ENCODE peak calls at places on chromosomes 6 and 20, in five cellular contexts. B is breast epithelium, G is heart left ventricle, N is sigmoid colon, K is IMR-90. V is an unnamed sample. For H3K4me1, the result is how much of the 10 kb centered on the place peaks cover.

GRCh38 chr6:13466304-13467215 is 20.8 kb downstream of the GFOD1 start:
- DNase-seq in K (no peak), B (no peak), N (no peak), G (no peak), V (no peak)

GRCh38 chr6:17884501-17885039 is 102.9 kb downstream of the KIF13A start:
- DNase-seq in B (no peak), N (no peak), K (no peak), G (no peak), V (no peak)

GRCh38 chr20:3646651-3647050 is 16.5 kb downstream of the GFRA4 start:
- DNase-seq in B (no peak), K (no peak), N (no peak), G (no peak), V (no peak)

GRCh38 chr6:34158876-34159275 is 13.0 kb upstream of the GRM4 start:
- DNase-seq in B (no peak), K (no peak), N (peak), G (peak), V (no peak)

GRCh38 chr6:56766806-56767178 is 124.1 kb upstream of the DST start:
- DNase-seq in K (peak), B (no peak), G (no peak), N (no peak), V (no peak)

GRCh38 chr6:89438248-89438647 is 5.3 kb downstream of the ANKRD6 start:
- DNase-seq in B (no peak), G (no peak), N (no peak), K (no peak), V (no peak)

GRCh38 chr6:105178110-105178509 is 1.7 kb downstream of the POPDC3 start:
- DNase-seq in B (no peak), G (no peak), N (no peak), K (peak), V (no peak)

GRCh38 chr6:6486595-6486994 is 101.9 kb upstream of the LY86 start:
- DNase-seq in N (no peak), B (no peak), G (no peak), K (no peak), V (no peak)

GRCh38 chr6:52551483-52552277 is 25.2 kb downstream of the TRAM2 start:
- DNase-seq in N (peak), K (peak), G (peak), B (peak), V (no peak)

GRCh38 chr20:9214676-9215075 is 145.8 kb downstream of the PLCB4 start:
- DNase-seq in N (no peak), G (no peak), K (peak), B (no peak), V (no peak)

GRCh38 chr6:131894735-131895424 is 56.3 kb downstream of the CCN2 start:
- DNase-seq in G (no peak), B (no peak), K (no peak), N (no peak), V (no peak)

DNA sequence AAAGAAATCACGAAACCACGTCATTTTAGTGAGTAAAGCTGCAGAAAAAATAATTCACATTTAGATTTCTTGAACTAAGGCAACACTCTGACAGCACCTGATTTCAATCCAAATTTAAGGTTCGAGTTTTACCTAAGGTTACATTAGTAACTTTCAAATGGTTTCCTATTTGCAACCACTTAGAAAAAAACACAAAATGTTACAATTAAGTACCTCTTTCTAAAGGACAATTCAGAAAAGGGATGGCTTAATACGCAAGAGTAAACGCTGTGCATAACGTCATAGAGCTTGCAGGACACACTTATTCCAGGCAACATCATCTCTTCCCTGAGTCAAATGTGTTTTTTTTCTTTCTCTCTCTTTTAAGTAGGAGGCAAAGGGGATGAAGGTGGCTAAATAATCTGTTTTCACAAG is 86.1 kb downstream of the SESN1 start:
- DNase-seq in B (no peak), G (no peak), N (no peak), K (peak), V (no peak)
- TF ChIP-seq POLR2A in B (no peak), G (no peak), N (no peak), K (no peak), V (no peak)

DNA sequence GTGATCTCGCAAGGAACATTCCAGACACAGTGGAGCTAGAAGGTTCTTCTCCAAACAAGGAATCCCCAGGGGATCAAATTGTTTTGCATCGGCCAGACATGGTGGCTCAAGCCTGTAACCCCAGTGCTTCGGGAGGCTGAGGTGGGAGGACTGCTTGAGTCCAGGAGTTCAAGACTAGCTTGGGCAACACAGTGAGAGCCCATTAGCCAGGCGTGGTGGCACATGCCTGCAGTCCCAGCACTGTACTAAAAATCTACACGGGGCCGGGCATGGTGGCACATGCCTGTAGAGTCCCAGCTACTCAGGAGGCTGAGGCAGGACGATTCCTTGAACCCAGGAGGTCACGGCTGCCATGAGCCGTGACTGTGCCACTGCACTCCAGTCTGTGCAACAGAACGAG is 15.3 kb downstream of the GMEB2 start:
- DNase-seq in B (no peak), G (peak), N (no peak), K (no peak), V (no peak)
- H3K27ac ChIP-seq in B (no peak), G (no peak), N (no peak), K (no peak), V (no peak)

DNA sequence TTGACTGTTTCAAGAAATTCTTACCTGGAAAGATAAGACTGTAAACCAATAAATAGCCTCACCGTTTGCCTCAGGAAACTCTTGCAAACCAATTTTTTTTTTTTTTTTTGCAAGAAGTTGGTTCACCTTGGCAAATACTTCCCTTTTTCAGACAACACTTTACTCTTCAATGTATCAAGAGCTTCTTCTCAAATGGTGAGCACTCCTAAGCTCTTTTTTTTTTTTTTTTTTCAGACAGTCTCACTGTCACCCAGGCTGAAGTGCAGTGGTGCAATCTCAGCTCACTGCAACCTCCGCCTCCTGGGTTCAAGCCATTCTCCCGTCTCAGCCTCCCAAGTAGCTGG is 22.7 kb upstream of the SNTA1 start:
- DNase-seq in B (no peak), G (no peak), N (no peak), K (no peak), V (no peak)
- H3K4me1 ChIP-seq in B (under half), G (under half), N (under half), K (under half), V (under half)

DNA sequence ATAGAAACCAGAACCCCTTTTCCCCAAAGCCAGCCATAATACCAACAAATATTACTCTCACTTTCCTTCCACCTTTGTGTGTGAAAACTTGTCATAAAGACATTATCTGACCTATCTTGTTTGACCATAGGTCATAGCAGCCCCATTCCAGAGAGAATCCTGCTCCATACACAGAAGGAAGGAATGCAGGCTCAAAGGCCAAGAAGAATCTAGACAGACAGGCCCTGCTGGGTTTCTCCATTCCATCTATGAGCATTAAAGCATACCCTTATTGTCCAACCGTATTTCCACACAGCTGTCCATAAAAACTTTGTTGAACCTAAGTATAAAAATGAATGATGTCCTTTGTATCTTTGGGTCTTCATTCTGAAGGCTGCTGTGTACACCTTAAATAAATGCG is 40.7 kb upstream of the KCNK5 start:
- DNase-seq in N (no peak), K (no peak), G (no peak), B (no peak), V (no peak)
- TF ChIP-seq POLR2A in N (no peak), K (no peak), G (no peak), B (no peak), V (no peak)

DNA sequence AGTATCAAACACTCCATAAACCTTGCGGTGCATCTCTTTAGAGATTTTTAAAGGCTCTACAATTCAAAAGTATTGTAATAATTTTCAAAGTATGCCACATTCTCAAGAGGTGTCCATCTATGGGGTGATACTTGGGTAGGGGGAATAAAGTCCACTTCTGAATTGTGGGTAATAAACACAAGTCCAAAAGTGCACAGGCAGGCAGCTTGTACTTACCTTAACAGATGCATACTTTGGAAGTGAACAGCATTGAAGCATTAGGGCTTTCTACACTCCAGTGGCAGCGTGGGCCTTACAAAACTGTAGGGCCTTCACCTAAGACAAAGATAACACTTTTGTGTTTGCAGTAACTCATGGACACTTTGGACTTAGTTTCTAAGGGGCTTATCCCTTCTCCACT is 58.6 kb downstream of the AIG1 start:
- DNase-seq in K (no peak), G (no peak), N (no peak), B (no peak), V (no peak)
- H3K27ac ChIP-seq in K (no peak), G (no peak), N (no peak), B (no peak), V (no peak)

GRCh38 chr20:44547419-44547818 is 25.5 kb upstream of the SERINC3 start:
- DNase-seq in G (no peak), N (no peak), B (no peak), K (no peak), V (no peak)
- H3K4me1 ChIP-seq in G (under half), N (under half), B (under half), K (under half), V (under half)

DNA sequence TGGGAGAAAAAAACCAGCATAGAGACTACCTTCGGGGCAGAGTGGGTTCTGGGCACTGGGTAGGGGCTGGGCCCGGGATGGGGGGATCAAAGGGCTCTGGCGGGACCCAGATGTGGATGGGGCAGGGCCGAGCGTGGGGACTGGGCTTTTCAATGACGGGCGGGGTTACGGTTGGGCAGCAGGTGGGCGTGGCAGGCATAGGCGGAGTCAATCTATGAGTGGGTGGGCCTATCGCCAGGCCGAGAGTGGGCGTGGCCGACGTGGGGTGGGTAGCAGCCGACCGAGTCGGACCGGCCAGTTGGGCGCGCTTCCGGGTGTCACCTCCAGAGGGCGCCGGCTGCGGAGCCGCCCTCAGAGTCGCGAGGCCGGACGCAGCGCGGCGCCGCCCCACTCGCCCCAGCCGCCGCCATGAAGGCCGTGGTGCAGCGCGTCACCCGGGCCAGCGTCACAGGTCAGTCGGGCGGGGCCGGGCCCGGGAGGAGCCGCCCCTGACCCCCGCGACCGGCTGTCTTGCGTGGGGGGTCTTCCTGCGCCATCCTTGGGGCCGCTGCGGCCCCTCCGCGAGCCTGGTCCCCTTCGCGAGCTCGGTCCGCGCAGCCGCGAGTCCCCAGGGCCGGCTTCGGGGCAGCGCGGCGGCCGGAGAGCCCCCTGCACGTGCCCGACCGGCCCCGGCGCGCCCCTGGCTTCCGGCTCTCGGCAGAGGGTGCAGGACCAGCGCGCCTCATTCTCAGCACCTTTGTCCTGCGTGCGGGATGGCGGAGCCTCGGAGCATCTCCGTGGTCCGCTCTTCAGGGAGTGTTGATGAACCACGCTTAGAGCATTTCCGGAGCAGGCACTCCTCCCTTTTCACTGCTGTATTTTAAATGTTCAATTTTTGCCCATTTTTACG is at the start of gene DTD1:
- DNase-seq in G (peak), B (peak), N (peak), K (peak), V (peak)
- TF ChIP-seq POLR2A in G (peak), B (no peak), N (no peak), K (peak), V (peak)

DNA sequence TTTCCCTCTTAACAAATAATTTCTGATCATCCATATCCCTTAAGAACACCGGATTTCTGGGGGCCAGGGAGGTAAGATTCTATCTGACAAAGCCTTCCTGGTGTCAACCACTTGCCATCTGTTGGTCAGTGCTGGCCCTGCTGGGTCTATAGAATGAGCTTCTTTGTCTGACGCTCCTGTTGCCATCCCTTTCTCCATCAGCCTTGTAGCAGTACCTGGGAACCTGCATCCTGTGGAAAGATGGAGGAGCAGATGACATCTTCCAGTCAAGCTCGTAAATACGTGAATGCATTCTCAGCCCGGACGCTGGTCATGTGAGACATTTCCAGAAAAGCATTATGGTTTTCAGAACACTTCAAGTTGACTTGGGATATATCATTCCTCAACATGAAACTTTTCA is 36.6 kb downstream of the MYB start:
- DNase-seq in B (no peak), K (no peak), N (no peak), G (no peak), V (no peak)
- H3K27ac ChIP-seq in B (no peak), K (no peak), N (no peak), G (no peak), V (no peak)

DNA sequence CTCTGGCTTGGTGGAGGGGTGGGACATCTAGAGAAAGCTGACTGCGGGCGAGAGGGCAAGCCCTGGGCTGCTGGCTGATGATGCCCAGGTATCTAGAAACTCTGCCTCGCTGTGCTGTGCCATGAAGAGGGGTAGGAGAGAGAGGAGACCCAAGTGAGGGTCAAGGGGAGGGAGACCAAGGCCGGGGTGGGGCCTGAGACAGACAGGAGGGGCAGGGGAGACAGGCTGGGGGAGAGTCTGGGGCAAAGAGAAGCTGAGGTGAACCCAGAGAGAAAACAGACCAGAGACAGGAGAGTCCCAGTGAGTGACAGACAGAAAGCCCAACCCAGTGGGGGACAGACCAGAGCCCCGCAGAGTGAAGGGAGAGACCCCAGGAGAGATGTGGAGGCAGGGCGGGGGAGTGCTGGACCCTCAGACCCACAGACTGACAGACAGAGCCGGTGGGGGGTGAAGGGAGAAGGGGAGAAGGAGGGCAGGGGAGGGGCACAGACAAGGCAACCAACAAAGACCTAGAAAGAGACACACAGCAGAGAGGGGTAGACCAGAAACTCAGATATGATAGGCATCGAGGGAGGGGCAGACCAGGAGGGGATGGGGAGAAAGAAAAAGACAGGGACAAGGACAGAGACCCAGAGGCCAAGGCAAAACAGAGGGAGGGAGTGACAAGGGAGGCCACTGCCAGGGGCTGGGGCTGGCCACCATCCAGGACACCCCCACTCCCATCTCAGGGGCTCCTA is 5.9 kb downstream of the TEAD3 start:
- DNase-seq in K (no peak), N (no peak), B (no peak), G (no peak), V (no peak)
- H3K4me1 ChIP-seq in K (half or more), N (half or more), B (under half), G (under half), V (half or more)

GRCh38 chr20:18497603-18498002 is 578 bp upstream of the RBBP9 start:
- DNase-seq in B (no peak), N (no peak), G (no peak), K (no peak), V (no peak)

GRCh38 chr20:18496042-18496441 is 983 bp downstream of the RBBP9 start:
- DNase-seq in K (no peak), B (no peak), G (no peak), N (no peak), V (no peak)

DNA sequence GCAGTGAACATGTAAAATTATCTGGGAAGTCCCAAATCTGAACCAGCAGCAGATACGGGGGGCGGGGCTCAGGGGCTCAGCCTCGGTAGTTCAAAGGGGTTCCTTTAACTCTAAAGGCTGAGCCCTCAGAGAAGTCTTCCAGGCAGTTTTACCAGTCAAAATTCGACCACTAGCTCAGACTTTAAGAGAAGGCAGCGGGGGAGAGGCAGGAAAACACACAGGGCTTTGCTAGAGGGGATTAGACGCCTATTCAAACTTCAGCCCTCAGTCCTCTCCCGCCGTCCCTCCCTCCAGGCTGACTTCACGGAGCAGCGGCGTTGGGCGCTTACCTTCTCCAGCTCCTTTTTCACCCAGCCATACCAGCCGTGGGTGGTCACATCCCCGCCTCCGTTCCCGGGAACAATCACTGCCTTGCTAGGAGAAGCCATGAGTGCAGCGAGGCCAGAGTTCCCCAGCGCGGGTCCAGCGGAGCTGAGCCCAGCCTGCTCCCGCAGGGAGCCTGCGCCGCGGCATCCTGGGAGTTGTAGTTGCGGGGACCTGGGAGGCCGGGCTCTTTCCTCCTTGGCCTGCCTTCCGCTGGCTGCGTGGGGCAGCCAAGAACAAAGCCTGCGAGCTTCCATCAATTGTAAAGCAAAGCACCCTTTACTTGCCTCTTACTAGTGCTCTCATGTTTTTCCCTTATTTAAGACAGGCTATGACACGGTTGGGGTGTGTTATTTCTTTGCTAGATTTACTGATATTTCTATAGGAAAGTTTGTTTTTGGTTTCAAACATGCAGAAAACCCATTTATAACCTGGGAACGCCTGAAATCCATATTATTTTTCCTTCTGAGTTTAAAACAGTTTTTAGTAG is at the start of gene RBBP9:
- DNase-seq in G (peak), K (peak), B (peak), N (peak), V (peak)
- TF ChIP-seq POLR2A in G (peak), K (no peak), B (no peak), N (peak), V (no peak)

V was measured in esophagus squamous epithelium.